ENCODE peak calls at places on chromosomes 1 and 21, in six cellular contexts. Y, M, C, V, X and J are unnamed samples.

GRCh38 chr21:44920694-44921604 is at the start of gene ITGB2:
- ATAC-seq in Y (no peak), M (peak), C (peak), V (peak), X (peak), J (no peak)

GRCh38 chr1:108502138-108502537 is 52.0 kb downstream of the NBPF6 start:
- ATAC-seq in Y (no peak), M (no peak), C (no peak), V (no peak), X (no peak), J (no peak)

GRCh38 chr21:42257091-42257760 is 38.3 kb downstream of the ABCG1 start:
- ATAC-seq in Y (no peak), M (no peak), C (no peak), V (no peak), X (no peak), J (no peak)

GRCh38 chr1:79188371-79188770 is 181.8 kb upstream of the ADGRL4 start:
- ATAC-seq in Y (no peak), M (no peak), C (no peak), V (no peak), X (no peak), J (peak)

GRCh38 chr1:156911587-156912298 is 8.7 kb upstream of the LRRC71 start:
- ATAC-seq in Y (no peak), M (no peak), C (no peak), V (no peak), X (no peak), J (no peak)

GRCh38 chr1:200305806-200306205 is 104.0 kb downstream of the ZNF281 start:
- ATAC-seq in Y (no peak), M (no peak), C (no peak), V (peak), X (no peak), J (no peak)

GRCh38 chr1:27656157-27656893 is 15.7 kb downstream of the IFI6 start:
- ATAC-seq in Y (peak), M (no peak), C (peak), V (no peak), X (peak), J (no peak)

GRCh38 chr21:46483300-46484295 is 24.9 kb downstream of the DIP2A start:
- ATAC-seq in Y (no peak), M (peak), C (peak), V (no peak), X (peak), J (peak)

GRCh38 chr1:36576118-36576517 is 93.4 kb upstream of the CSF3R start:
- ATAC-seq in Y (peak), M (peak), C (peak), V (peak), X (peak), J (peak)

GRCh38 chr1:184373155-184373554 is 13.7 kb upstream of the C1orf21 start:
- ATAC-seq in Y (no peak), M (no peak), C (no peak), V (no peak), X (peak), J (no peak)

GRCh38 chr1:154877370-154877974 is 7.4 kb upstream of the KCNN3 start:
- ATAC-seq in Y (peak), M (no peak), C (peak), V (no peak), X (peak), J (no peak)

GRCh38 chr21:42337830-42338729 is 12.7 kb downstream of the TFF2 start:
- ATAC-seq in Y (peak), M (peak), C (peak), V (peak), X (peak), J (no peak)

GRCh38 chr21:41615613-41616012 is 107.7 kb upstream of the TMPRSS2 start:
- ATAC-seq in Y (no peak), M (no peak), C (peak), V (no peak), X (no peak), J (peak)

GRCh38 chr1:7401814-7402547 is 369.1 kb upstream of the VAMP3 start:
- ATAC-seq in Y (no peak), M (no peak), C (peak), V (no peak), X (no peak), J (peak)

GRCh38 chr1:223811634-223812101 is 34.1 kb downstream of the TP53BP2 start:
- ATAC-seq in Y (no peak), M (peak), C (peak), V (peak), X (peak), J (peak)

GRCh38 chr1:151501474-151501873 is 9.7 kb upstream of the CGN start:
- ATAC-seq in Y (no peak), M (no peak), C (no peak), V (no peak), X (no peak), J (peak)